ENCODE peak calls at places on chromosomes 4 and X, in seven cellular contexts. R is uterus, I is fibroblast of pulmonary artery, J is astrocyte of the cerebellum, N is bronchial epithelial cell, S is astrocyte, D is GM23338. W is an unnamed sample.
A peak's percentile ranks its signal among the peaks of the same experiment; 100 is the strongest.

GRCh38 chr4:6257243-6258025 is 12.2 kb upstream of the WFS1 start:
- DNase-seq in N (peak; percentile 38), D (peak; percentile 40), R (no peak), S (peak; percentile 12), I (no peak), J (no peak), W (no peak)

GRCh38 chrX:118049713-118050112 is 66.9 kb downstream of the KLHL13 start:
- DNase-seq in S (no peak), N (peak; percentile 9), D (no peak), R (no peak), I (no peak), J (no peak), W (no peak)

GRCh38 chr4:48064349-48064748 is 47.8 kb downstream of the NIPAL1 start:
- DNase-seq in I (no peak), S (no peak), J (no peak), R (no peak), D (no peak), N (no peak), W (no peak)

GRCh38 chr4:143399113-143399949 is 62.7 kb downstream of the GAB1 start:
- DNase-seq in N (peak; percentile 53), J (no peak), D (peak; percentile 80), R (no peak), I (peak; percentile 48), S (no peak), W (no peak)

GRCh38 chr4:56786955-56787354 is 34.5 kb downstream of the SPINK2 start:
- DNase-seq in S (peak; percentile 91), J (peak; percentile 54), I (peak; percentile 82), R (peak; percentile 56), D (peak; percentile 16), N (peak; percentile 58), W (no peak)

GRCh38 chrX:10166731-10167149 is 10.0 kb downstream of the CLCN4 start:
- DNase-seq in R (no peak), S (no peak), J (no peak), D (no peak), N (no peak), I (no peak), W (no peak)

GRCh38 chrX:29318051-29318450 is 730.8 kb downstream of the IL1RAPL1 start:
- DNase-seq in D (no peak), S (peak; percentile 58), R (no peak), I (peak; percentile 30), J (peak; percentile 34), N (no peak), W (no peak)

GRCh38 chr4:86452323-86452995 is 92.6 kb upstream of the MAPK10 start:
- DNase-seq in D (no peak), J (no peak), N (no peak), S (no peak), I (peak; percentile 69), R (peak; percentile 58), W (no peak)

GRCh38 chr4:8410641-8411271 is 29.8 kb downstream of the ACOX3 start:
- DNase-seq in D (peak; percentile 89), N (peak; percentile 57), I (peak; percentile 63), J (no peak), R (peak; percentile 59), S (no peak), W (peak; percentile 37)

GRCh38 chr4:176287546-176287945 is 18.5 kb upstream of the ASB5 start:
- DNase-seq in N (no peak), S (no peak), R (no peak), I (no peak), J (no peak), D (no peak), W (no peak)

GRCh38 chr4:52052475-52052780 is 1.3 kb downstream of the SPATA18 start:
- DNase-seq in J (no peak), I (peak; percentile 58), R (no peak), S (peak; percentile 49), N (peak; percentile 45), D (peak; percentile 26), W (no peak)

GRCh38 chr4:52057196-52057595 is 6.1 kb downstream of the SPATA18 start:
- DNase-seq in R (no peak), D (no peak), I (peak; percentile 41), J (no peak), S (no peak), N (peak; percentile 75), W (no peak)

GRCh38 chr4:52051213-52051614 is at the start of gene SPATA18:
- DNase-seq in I (no peak), D (peak; percentile 12), S (peak; percentile 10), N (no peak), J (no peak), R (no peak), W (no peak)

GRCh38 chr4:52054254-52054653 is 3.1 kb downstream of the SPATA18 start:
- DNase-seq in S (no peak), R (no peak), N (no peak), J (no peak), D (no peak), I (no peak), W (no peak)

DNA sequence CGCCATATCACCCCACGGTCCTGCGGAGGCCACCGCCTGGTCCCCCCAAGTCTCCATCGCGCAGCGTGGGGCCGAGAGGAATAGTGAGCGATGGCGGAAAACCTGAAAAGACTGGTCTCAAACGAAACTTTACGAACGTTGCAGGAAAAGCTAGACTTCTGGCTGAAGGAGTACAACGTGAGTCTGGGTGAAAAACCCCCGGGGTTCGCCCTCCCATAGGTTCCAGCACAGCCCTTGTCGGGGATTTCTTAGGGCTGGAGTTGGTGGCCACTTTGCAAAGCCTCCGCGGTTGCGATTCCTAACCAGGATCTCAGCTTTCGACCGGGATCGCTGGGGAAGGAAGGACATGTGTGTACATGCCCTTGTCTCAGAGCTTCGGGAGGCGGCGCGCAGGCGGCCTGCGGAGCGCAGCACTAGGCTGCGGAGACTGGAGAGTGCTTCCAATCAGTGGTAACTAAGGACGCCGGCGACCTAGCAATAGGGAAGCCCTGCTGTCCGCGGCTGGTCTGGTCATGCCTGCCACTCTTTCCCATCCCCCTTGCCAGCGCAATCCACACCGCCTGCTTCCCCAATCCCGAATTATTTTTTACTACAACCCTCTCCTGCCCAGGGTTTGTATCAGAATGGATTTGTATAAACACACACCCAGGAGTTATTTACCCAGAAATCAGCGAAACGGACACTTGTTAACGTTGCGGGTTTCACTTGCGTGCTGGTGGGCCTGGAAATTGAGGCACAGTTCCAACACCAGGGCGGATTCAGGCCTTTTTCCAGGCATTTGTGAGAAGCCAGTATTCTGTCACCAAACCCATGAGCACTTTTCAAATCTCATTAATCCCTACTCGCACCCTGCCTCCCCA is 741 bp downstream of the SPATA18 start:
- DNase-seq in I (peak; percentile 91), J (peak; percentile 65), N (peak; percentile 95), S (peak; percentile 88), R (peak; percentile 47), D (peak; percentile 94), W (peak; percentile 61)
- H3K4me3 ChIP-seq in I (peak overlapping the region; percentile 72), J (peak overlapping the region; percentile 70), N (peak overlapping the region; percentile 92), S (peak overlapping the region; percentile 82), R (peak overlapping the region; percentile 45), D (peak overlapping the region; percentile 92), W (peak overlapping the region; percentile 77)

GRCh38 chr4:2965262-2965661 is 1.9 kb downstream of the GRK4 start:
- DNase-seq in J (no peak), I (no peak), D (no peak), R (no peak), N (no peak), S (no peak), W (no peak)

GRCh38 chr4:2964077-2964471 is 703 bp downstream of the GRK4 start:
- DNase-seq in R (no peak), J (no peak), N (no peak), D (no peak), S (no peak), I (no peak), W (no peak)

GRCh38 chr4:2962099-2962455 is 1.1 kb downstream of the NOP14 start:
- DNase-seq in S (no peak), I (no peak), J (no peak), D (no peak), R (no peak), N (no peak), W (no peak)

GRCh38 chr4:2962614-2963184 is 507 bp downstream of the NOP14 start:
- DNase-seq in N (no peak), J (no peak), D (peak; percentile 81), I (peak; percentile 60), R (no peak), S (peak; percentile 49), W (peak; percentile 16)

DNA sequence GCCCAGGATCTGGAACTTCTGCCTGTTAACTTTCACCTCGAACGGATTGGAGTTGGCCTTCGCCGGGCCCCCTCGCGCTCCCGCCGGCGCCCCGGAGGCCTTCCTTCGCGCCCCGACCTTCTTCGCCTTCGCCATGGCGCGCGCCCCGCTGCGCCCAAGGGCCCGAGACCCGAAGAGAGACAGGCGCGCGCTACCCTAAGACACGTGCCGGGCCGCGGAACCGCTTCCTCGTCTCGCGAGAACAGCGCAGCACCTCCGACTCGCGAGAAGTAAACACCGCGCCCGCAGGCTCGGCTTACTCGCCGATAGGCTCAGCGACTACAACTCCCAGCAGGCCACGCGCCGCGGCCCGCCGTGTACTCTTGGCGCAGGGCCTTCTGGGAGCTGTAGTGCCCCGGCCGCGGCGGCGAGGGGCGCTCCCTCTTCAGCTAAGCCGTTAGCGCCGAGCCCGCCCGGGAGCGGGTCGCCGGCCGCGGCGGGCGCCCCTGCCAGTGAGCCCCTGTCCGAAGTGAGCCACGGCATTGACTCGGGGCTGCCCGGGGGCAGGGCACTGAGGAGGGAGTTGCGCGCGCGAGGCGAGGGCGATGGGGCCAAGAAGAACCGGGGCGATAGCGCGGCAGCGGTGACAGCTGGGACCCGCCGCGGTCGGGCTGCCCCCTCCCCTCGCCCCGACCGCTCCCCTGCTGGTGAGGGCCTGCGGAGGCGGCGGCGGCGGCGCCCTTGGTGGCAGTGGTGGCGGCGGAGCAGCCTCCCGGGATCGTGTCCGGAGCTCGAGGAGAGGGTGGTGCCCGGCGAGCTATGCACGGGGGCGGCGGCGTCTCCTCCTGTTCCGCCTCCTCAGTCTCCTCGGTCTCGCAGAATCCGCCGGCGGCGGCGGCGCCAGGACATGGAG is at the start of the genes GRK4 and NOP14:
- DNase-seq in D (peak; percentile 99), S (peak; percentile 94), N (peak; percentile 91), I (peak; percentile 99), J (peak; percentile 94), R (peak; percentile 97), W (peak; percentile 93)
- TF ChIP-seq CTCF in D (no peak), S (no peak), N (peak; percentile 36), I (no peak), J (peak; percentile 34), R (no peak), W (peak; percentile 25)

GRCh38 chr4:90127223-90127705 is at the start of gene CCSER1:
- DNase-seq in D (peak; percentile 64), I (peak; percentile 40), S (peak; percentile 71), R (peak; percentile 63), J (peak; percentile 31), N (peak; percentile 51), W (no peak)
- H3K4me3 ChIP-seq in D (peak within 1 kb of the TSS; percentile 88), I (peak within 1 kb of the TSS; percentile 46), S (peak within 1 kb of the TSS; percentile 64), R (peak within 1 kb of the TSS; percentile 75), J (peak within 1 kb of the TSS; percentile 61), N (peak within 1 kb of the TSS; percentile 54), W (peak within 1 kb of the TSS; percentile 74)

DNA sequence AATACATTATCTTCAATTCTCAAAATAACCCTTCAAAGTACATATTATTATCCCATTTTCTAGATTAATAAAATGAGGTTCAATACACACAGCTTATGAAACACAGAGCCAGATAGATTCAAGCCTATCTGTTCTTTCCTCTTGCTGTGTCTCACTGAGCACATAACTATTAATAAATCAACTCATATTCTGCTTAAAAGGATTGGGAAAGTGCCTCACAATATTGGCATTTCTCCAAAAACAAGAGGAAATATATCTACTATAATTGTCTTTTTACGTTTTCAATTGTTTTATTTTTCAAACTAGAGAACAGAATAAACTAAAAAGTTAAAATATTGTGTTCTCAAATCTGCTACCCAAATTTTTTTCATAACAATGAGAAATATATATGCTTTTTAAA is 15.8 kb downstream of the DCHS2 start:
- DNase-seq in J (no peak), R (no peak), S (no peak), I (no peak), N (no peak), D (no peak), W (no peak)
- TF ChIP-seq CTCF in J (no peak), R (no peak), S (no peak), I (no peak), N (no peak), D (no peak), W (no peak)

W was measured in retinal pigment epithelial cell.